ENCODE peak calls at places on chromosomes 2 and 18, in ten cellular contexts. W, Y, B, H, O, R, C, V, E and Q are unnamed samples.

GRCh38 chr2:237421542-237422047 is 7.6 kb upstream of the COL6A3 start:
- DNase-seq in C (no peak), R (peak; percentile 84), W (peak; percentile 82), H (peak; percentile 71), E (no peak), O (peak; percentile 95), Y (no peak), B (peak; percentile 86), V (peak; percentile 81), Q (peak; percentile 27)

GRCh38 chr18:48796491-48797205 is 154.1 kb downstream of the SMAD7 start:
- DNase-seq in R (no peak), B (no peak), E (peak; percentile 1), V (no peak), C (no peak), O (no peak), H (peak; percentile 12), W (no peak), Y (no peak), Q (no peak)

GRCh38 chr2:40127890-40128548 is 323.9 kb downstream of the SLC8A1 start:
- DNase-seq in B (peak; percentile 91), V (peak; percentile 13), H (no peak), E (no peak), C (no peak), O (no peak), R (no peak), W (no peak), Y (peak; percentile 86), Q (no peak)

GRCh38 chr2:6864251-6864758 is 1.4 kb downstream of the CMPK2 start:
- DNase-seq in B (no peak), O (no peak), C (no peak), V (no peak), R (no peak), H (no peak), E (no peak), W (no peak), Y (no peak), Q (no peak)

GRCh38 chr2:4020649-4021048 is 317.3 kb downstream of the DCDC2C start:
- DNase-seq in H (no peak), O (peak; percentile 35), V (no peak), C (no peak), Y (no peak), R (no peak), W (no peak), E (no peak), B (no peak), Q (no peak)

GRCh38 chr18:44682871-44683221 is 2.2 kb downstream of the SETBP1 start:
- DNase-seq in V (no peak), Y (no peak), E (no peak), W (no peak), B (no peak), C (no peak), R (no peak), H (no peak), O (peak; percentile 95), Q (no peak)

GRCh38 chr2:72131916-72132841 is 15.5 kb downstream of the CYP26B1 start:
- DNase-seq in E (no peak), H (peak; percentile 48), O (no peak), W (no peak), V (no peak), R (no peak), Y (no peak), B (no peak), C (no peak), Q (no peak)

GRCh38 chr2:79966369-79966768 is 338.2 kb downstream of the LRRTM1 start:
- DNase-seq in Y (no peak), B (no peak), V (no peak), O (no peak), R (no peak), H (no peak), C (no peak), W (no peak), E (no peak), Q (no peak)

GRCh38 chr2:127577208-127577475 is 41.7 kb downstream of the MYO7B start:
- DNase-seq in C (no peak), E (no peak), R (no peak), B (no peak), V (no peak), Y (no peak), O (no peak), H (no peak), W (no peak), Q (no peak)

GRCh38 chr18:67612281-67612680 is 95.8 kb upstream of the DSEL start:
- DNase-seq in E (no peak), C (no peak), O (no peak), Y (no peak), H (no peak), V (no peak), B (no peak), R (no peak), W (no peak), Q (no peak)

GRCh38 chr2:43269706-43270105 is 43.3 kb upstream of the ZFP36L2 start:
- DNase-seq in R (no peak), Y (peak; percentile 46), C (no peak), O (no peak), E (peak; percentile 61), W (peak; percentile 28), V (peak; percentile 40), B (peak; percentile 71), H (no peak), Q (no peak)

GRCh38 chr2:236884776-236885175 is 200.9 kb upstream of the COPS8 start:
- DNase-seq in O (no peak), Y (no peak), C (no peak), H (no peak), V (no peak), W (no peak), B (no peak), R (no peak), E (no peak), Q (no peak)

GRCh38 chr2:42492691-42493467 is 903 bp downstream of the KCNG3 start:
- DNase-seq in V (no peak), Y (no peak), O (peak; percentile 80), C (no peak), E (no peak), B (no peak), R (peak; percentile 30), H (no peak), W (peak; percentile 26), Q (peak; percentile 14)

GRCh38 chr2:144510206-144510991 is 9.5 kb downstream of the ZEB2 start:
- DNase-seq in C (no peak), Y (no peak), E (no peak), O (peak; percentile 86), B (peak; percentile 91), W (no peak), H (no peak), R (no peak), V (no peak), Q (no peak)

GRCh38 chr2:172693529-172694185 is 42.0 kb upstream of the RAPGEF4 start:
- DNase-seq in R (no peak), E (no peak), W (peak; percentile 19), Y (no peak), O (no peak), B (peak; percentile 25), H (no peak), C (no peak), V (no peak), Q (no peak)